ENCODE peak calls at places on chromosomes 7 and 10, in five cellular contexts. F is K562, H is upper lobe of left lung, K is GM12878, G is HepG2. X is an unnamed sample.
A peak's percentile ranks its signal among the peaks of the same experiment; 100 is the strongest.

GRCh38 chr7:102728-103127 is 89.6 kb upstream of the FAM20C start:
- ATAC-seq in F (no peak), H (no peak), K (no peak), G (no peak), X (no peak)

GRCh38 chr10:61729596-61729995 is 66.9 kb downstream of the CABCOCO1 start:
- ATAC-seq in F (no peak), H (no peak), K (no peak), G (no peak), X (no peak)

GRCh38 chr7:139709460-139709859 is 68.3 kb downstream of the HIPK2 start:
- ATAC-seq in F (no peak), H (peak; percentile 76), K (no peak), G (no peak), X (peak; percentile 45)

GRCh38 chr7:127751723-127752448 is 99.9 kb downstream of the SND1 start:
- ATAC-seq in F (no peak), H (no peak), K (no peak), G (no peak), X (peak; percentile 46)

GRCh38 chr10:124508070-124508667 is 46.5 kb downstream of the LHPP start:
- ATAC-seq in F (no peak), H (no peak), K (peak; percentile 66), G (peak; percentile 37), X (no peak)

GRCh38 chr7:595621-596010 is 76.0 kb upstream of the PDGFA start:
- ATAC-seq in F (no peak), H (no peak), K (peak; percentile 5), G (no peak), X (no peak)

GRCh38 chr10:132836832-132837540 is 51.0 kb upstream of the NKX6-2 start:
- ATAC-seq in F (peak; percentile 72), H (peak; percentile 44), K (peak; percentile 31), G (peak; percentile 78), X (no peak)

GRCh38 chr10:62779487-62780248 is 24.9 kb upstream of the ADO start:
- ATAC-seq in F (no peak), H (no peak), K (peak; percentile 96), G (no peak), X (no peak)

GRCh38 chr10:104109908-104110662 is 11.9 kb upstream of the SFR1 start:
- ATAC-seq in F (no peak), H (no peak), K (peak; percentile 97), G (peak; percentile 55), X (no peak)

GRCh38 chr7:91880016-91880412 is 488 bp downstream of the MTERF1 start:
- ATAC-seq in F (peak; percentile 3), H (no peak), K (peak; percentile 6), G (peak; percentile 19), X (no peak)

GRCh38 chr7:91876391-91877133 is 3.9 kb downstream of the MTERF1 start:
- ATAC-seq in F (no peak), H (no peak), K (no peak), G (no peak), X (no peak)

GRCh38 chr7:91883676-91884362 is 3.3 kb upstream of the MTERF1 start:
- ATAC-seq in F (no peak), H (no peak), K (no peak), G (no peak), X (no peak)

GRCh38 chr7:91875851-91876250 is 4.7 kb downstream of the MTERF1 start:
- ATAC-seq in F (no peak), H (no peak), K (no peak), G (no peak), X (no peak)

DNA sequence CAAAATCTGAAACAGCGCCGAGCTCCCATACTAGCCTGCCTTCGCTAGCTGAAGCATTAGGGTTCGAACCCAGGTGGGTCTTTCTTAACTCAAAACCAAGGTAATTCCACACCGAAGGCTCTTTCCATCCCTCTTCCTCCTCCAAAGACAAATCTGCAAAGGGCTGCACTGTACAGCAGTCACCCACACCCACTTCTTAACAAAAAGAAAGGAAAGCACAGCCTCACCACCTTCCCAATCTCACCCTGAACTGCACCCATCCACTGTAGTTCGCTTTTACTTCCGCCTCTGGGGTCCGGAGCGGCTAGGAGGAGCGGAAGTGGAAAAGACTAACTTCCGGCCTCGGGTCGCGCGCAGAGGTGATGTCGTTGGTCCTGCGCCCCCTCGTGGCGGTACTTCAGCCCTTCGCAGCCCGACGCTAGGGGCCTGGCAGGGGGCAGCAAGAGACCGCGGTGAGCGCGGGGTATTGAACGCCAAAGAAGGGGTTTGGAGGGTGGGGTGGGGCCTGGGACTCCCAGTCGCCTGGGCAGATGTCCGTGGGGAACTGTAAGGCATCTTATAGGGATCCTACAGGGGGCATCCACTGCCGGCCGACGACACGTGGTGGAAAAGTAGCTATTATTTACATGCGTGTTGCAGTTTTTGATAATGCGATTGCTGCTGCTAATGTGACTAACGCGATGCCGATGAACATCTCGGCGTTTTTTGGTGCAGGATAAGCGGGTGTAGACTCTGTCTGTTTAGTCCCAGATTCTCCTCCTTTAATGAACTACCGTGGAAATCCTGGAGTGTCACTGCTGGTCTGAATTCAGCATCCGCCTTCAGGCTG is at the start of gene MTERF1:
- ATAC-seq in F (peak; percentile 98), H (peak; percentile 100), K (peak; percentile 99), G (peak; percentile 98), X (peak; percentile 97)
- TF ChIP-seq EP300 in F (peak; percentile 24), H (no peak), K (no peak), G (no peak), X (no peak)

DNA sequence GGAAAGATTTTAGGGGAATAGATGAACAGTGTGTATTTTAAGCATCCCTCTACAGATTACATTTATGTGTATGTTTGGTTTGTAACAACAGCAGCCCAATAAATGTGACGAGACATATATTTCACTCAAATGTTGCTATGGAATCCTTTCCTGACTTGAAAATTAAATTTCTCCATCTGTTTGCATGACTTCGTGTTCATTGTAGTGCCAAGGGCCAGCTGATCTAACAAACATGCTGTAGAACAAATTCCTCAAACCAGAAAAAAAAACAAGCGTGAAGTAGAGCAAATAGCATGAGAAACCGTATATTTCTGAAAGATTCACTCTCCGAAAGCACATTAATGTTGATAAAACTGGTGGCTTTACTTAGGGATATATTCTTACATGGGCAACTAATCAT is 87.8 kb downstream of the NRCAM start:
- ATAC-seq in F (no peak), H (no peak), K (no peak), G (no peak), X (no peak)
- H3K36me3 ChIP-seq in F (no peaks in the 10 kb centered on the region), H (no peaks in the 10 kb centered on the region), K (no peaks in the 10 kb centered on the region), G (no peaks in the 10 kb centered on the region), X (no peaks in the 10 kb centered on the region)

GRCh38 chr7:104252409-104253134 is 44.8 kb upstream of the ORC5 start:
- ATAC-seq in F (peak; percentile 86), H (peak; percentile 52), K (no peak), G (peak; percentile 82), X (no peak)
- TF ChIP-seq CTCF in F (peak; percentile 50), H (no peak), K (peak; percentile 10), G (peak; percentile 26), X (no peak)

GRCh38 chr10:69179743-69180524 is at the start of gene SUPV3L1:
- ATAC-seq in F (peak; percentile 88), H (peak; percentile 98), K (peak; percentile 92), G (peak; percentile 90), X (peak; percentile 96)
- TF ChIP-seq EP300 in F (no peak), H (no peak), K (peak; percentile 10), G (no peak), X (no peak)

DNA sequence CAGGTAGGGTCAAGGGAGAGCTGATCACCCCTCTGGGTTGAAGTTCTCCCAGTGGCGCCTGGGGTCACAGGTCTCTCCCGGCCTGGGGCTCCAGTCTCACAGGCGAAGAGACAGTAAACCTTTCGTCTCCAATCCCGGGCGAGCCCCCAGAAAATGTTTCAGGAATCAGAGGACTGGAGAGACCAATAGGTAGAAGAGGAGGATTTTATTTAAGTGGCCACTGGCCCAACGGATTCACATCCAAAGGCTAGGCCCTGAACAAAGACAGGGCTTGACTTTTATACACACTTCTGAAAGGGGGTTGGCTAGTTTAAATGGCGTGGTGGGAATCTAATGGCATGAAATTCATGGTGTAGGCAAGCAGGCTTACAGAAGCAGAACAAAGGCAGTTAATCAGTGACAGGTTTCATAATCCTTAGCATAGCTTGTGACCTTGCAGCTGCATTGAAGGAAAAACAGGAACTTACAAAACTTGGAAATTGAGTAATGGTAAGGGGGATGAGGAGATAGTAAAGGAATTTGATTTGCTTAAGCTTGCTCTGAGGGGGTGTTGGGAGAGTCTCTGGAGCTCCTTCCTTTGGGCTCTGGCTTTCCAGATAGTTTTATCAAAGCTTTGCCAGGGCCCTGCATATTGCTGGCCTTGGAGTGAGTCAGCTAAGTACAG is 105.5 kb downstream of the TRIM24 start:
- ATAC-seq in F (peak; percentile 63), H (peak; percentile 30), K (no peak), G (peak; percentile 82), X (no peak)
- H3K36me3 ChIP-seq in F (peaks cover 89% of the 10 kb centered on the region), H (peaks cover 84% of the 10 kb centered on the region), K (peaks cover 6% of the 10 kb centered on the region), G (peaks cover 37% of the 10 kb centered on the region), X (no peaks in the 10 kb centered on the region)

GRCh38 chr10:86691333-86692022 is 23.2 kb downstream of the LDB3 start:
- ATAC-seq in F (no peak), H (no peak), K (no peak), G (no peak), X (no peak)

GRCh38 chr10:86692664-86693063 is 24.4 kb downstream of the LDB3 start:
- ATAC-seq in F (no peak), H (no peak), K (no peak), G (no peak), X (no peak)

GRCh38 chr10:86692023-86692514 is 23.8 kb downstream of the LDB3 start:
- ATAC-seq in F (no peak), H (no peak), K (no peak), G (no peak), X (no peak)

GRCh38 chr10:86693289-86693688 is 25.0 kb downstream of the LDB3 start:
- ATAC-seq in F (no peak), H (no peak), K (no peak), G (no peak), X (no peak)

DNA sequence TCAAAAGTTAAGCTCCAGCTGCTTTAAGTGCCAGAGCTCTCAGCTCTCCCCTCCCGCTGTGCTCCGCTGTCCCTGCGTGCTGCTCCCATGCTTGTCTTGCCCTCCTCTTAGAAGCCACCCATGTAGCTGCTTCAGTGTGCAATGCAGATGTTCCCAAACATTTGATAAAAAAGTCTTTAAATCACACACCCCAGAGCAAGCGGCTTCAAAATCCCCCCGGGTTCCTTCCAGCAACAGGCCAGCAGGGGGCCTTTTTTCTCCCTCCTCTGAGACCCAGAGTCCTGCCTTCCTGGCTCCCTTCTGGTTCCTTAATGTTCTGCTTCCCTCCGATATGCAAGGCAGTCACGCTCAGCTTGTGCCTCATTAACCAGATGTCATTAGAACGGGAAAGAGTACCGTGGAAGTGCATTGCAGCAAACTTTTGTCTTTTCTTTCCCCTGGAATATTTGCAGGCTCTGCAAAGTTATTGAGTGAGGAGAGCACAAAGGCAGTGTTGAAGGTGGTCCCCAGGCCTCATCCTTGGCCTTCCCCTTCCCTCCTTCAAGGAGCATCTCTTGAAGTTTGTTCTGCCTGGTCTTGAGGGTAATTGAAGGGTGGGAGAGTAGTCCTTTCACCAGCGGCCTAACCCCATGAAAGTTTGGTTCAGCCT is 25.5 kb downstream of the LDB3 start:
- ATAC-seq in F (peak; percentile 87), H (peak; percentile 73), K (peak; percentile 78), G (peak; percentile 67), X (peak; percentile 54)
- TF ChIP-seq CTCF in F (peak; percentile 76), H (no peak), K (peak; percentile 63), G (peak; percentile 55), X (peak; percentile 69)

X was measured in gastroesophageal sphincter.